ENCODE peak calls at places on chromosomes 12 and 14, in ten cellular contexts. B, F, M, V, O, Y, W, C, Q and J are unnamed samples.

GRCh38 chr12:67617619-67618018 is 30.9 kb upstream of the DYRK2 start:
- DNase-seq in W (no peak), V (no peak), F (no peak), C (no peak), Q (no peak), O (no peak), M (peak), B (no peak), Y (no peak), J (no peak)

GRCh38 chr12:127108360-127109215 is 1158.4 kb upstream of the TMEM132C start:
- DNase-seq in C (peak), Y (peak), M (peak), B (no peak), Q (peak), W (peak), O (peak), V (peak), F (no peak), J (no peak)

GRCh38 chr12:89019439-89020120 is 332.7 kb downstream of the DUSP6 start:
- DNase-seq in C (peak), B (peak), M (peak), V (peak), F (peak), Q (peak), W (peak), Y (peak), O (peak), J (peak)

GRCh38 chr12:39892146-39892545 is 213.7 kb downstream of the SLC2A13 start:
- DNase-seq in W (no peak), V (no peak), Q (no peak), M (no peak), Y (peak), F (no peak), C (no peak), B (no peak), O (no peak), J (no peak)

GRCh38 chr14:54728700-54729527 is 162.0 kb downstream of the SAMD4A start:
- DNase-seq in O (no peak), W (peak), V (no peak), Y (peak), M (no peak), B (no peak), Q (no peak), C (no peak), F (peak), J (no peak)

GRCh38 chr12:114913871-114914801 is 230.2 kb upstream of the TBX3 start:
- DNase-seq in Q (no peak), M (peak), F (peak), V (peak), C (peak), Y (peak), O (peak), W (peak), B (no peak), J (no peak)

GRCh38 chr14:28116716-28117115 is 649.9 kb upstream of the FOXG1 start:
- DNase-seq in Y (no peak), C (no peak), W (no peak), M (no peak), Q (no peak), V (no peak), F (no peak), O (peak), B (no peak), J (no peak)

GRCh38 chr14:101836131-101836530 is 74.6 kb downstream of the PPP2R5C start:
- DNase-seq in Y (peak), B (no peak), F (no peak), O (no peak), Q (no peak), V (no peak), M (no peak), W (peak), C (peak), J (no peak)

GRCh38 chr12:553216-554000 is 93.7 kb downstream of the B4GALNT3 start:
- DNase-seq in W (no peak), F (no peak), B (peak), Q (no peak), O (no peak), M (no peak), Y (no peak), V (no peak), C (no peak), J (peak)

GRCh38 chr12:53123578-53124351 is 20.5 kb downstream of the SOAT2 start:
- DNase-seq in M (no peak), B (no peak), F (no peak), Q (no peak), O (peak), V (no peak), W (no peak), Y (peak), C (peak), J (no peak)

GRCh38 chr12:102876883-102877282 is 40.2 kb downstream of the PAH start:
- DNase-seq in C (no peak), F (no peak), W (no peak), V (peak), Q (no peak), B (no peak), Y (no peak), O (no peak), M (no peak), J (no peak)

GRCh38 chr12:113370923-113371682 is 12.7 kb downstream of the PLBD2 start:
- DNase-seq in V (no peak), Q (no peak), F (no peak), B (no peak), Y (no peak), O (no peak), W (no peak), M (no peak), C (no peak), J (no peak)

GRCh38 chr14:31441273-31442110 is 15.8 kb downstream of the DTD2 start:
- DNase-seq in C (peak), B (no peak), W (peak), Y (peak), M (no peak), V (no peak), F (no peak), O (peak), Q (no peak), J (no peak)

GRCh38 chr12:12807970-12808702 is 5.0 kb upstream of the DDX47 start:
- DNase-seq in C (no peak), Q (no peak), Y (peak), W (peak), O (peak), F (peak), V (no peak), M (no peak), B (peak), J (peak)

GRCh38 chr14:78182722-78183121 is 12.5 kb downstream of the NRXN3 start:
- DNase-seq in C (no peak), F (no peak), W (no peak), B (no peak), Y (no peak), Q (no peak), O (no peak), V (no peak), M (no peak), J (no peak)

GRCh38 chr12:131608740-131609665 is 101.9 kb upstream of the SFSWAP start:
- DNase-seq in Y (peak), O (peak), F (peak), M (peak), Q (peak), W (peak), B (peak), V (peak), C (peak), J (peak)

GRCh38 chr12:109085590-109085989 is 7.7 kb downstream of the ALKBH2 start:
- DNase-seq in O (no peak), V (no peak), Y (no peak), B (no peak), F (no peak), M (no peak), Q (no peak), C (no peak), W (no peak), J (no peak)

GRCh38 chr12:95742586-95742985 is 48.0 kb downstream of the NTN4 start:
- DNase-seq in B (no peak), V (no peak), C (no peak), F (no peak), Q (peak), Y (no peak), M (no peak), O (peak), W (no peak), J (no peak)

GRCh38 chr12:123120452-123121166 is 30.3 kb downstream of the PITPNM2 start:
- DNase-seq in F (no peak), O (no peak), M (no peak), Y (peak), C (no peak), W (no peak), V (peak), Q (no peak), B (peak), J (no peak)

GRCh38 chr12:52010152-52010622 is 3.4 kb downstream of the TAMALIN start:
- DNase-seq in M (peak), C (peak), V (peak), W (peak), O (no peak), B (peak), Y (peak), Q (no peak), F (peak), J (no peak)

GRCh38 chr12:27631813-27632491 is 64.3 kb upstream of the REP15 start:
- DNase-seq in Q (no peak), C (no peak), M (no peak), V (no peak), Y (no peak), W (no peak), O (no peak), F (no peak), B (no peak), J (no peak)

GRCh38 chr12:50221228-50222008 is 54.2 kb upstream of the CERS5 start:
- DNase-seq in C (peak), O (peak), M (peak), V (no peak), Q (no peak), Y (peak), B (no peak), W (peak), F (peak), J (no peak)

GRCh38 chr12:119020377-119021360 is 39.3 kb downstream of the SRRM4 start:
- DNase-seq in C (no peak), V (peak), Y (no peak), M (peak), Q (peak), F (no peak), B (no peak), W (no peak), O (no peak), J (no peak)

DNA sequence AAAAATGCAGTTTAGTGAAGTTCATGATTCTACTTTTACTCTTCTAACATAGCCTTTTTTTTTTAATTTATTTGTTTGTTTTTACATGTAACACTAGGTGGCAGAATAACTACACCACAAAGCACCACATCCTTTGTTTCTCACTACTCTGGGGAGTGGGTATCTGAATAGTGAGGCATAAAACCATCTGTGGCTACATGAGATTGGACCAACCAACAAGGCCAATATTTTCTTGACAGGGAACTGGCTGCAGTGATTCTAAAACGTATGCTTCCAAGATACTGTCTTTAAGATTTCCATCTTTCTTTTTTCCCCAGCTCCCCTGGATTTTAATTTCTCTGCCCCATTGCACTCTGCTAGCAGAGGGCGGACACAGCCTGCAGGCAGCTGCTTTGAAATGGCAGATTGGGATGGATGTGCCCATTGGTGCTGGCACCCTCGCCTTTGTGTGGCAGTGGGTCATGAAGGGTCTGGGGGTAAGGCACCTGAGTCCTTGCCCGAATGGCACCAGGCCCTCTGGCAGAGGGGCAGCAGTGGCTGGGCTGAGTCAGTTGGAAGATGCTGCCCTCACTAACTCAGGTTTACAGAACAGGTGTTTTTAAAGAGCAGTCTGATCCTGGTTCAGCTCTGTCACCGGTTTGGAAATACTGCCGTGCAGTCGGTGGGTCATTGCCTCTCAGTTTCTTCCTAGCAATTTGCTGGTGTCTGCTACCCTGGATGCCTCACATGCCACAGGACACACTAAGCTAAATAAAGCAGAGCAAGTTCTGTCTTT is 429.1 kb downstream of the RAD51B start:
- DNase-seq in M (peak), V (peak), C (peak), O (peak), Y (peak), B (peak), F (no peak), W (peak), Q (peak), J (no peak)
- TF ChIP-seq CTCF in M (peak), V (peak), C (peak), O (peak), Y (peak), B (peak), F (peak), W (peak), Q (peak), J (peak)

GRCh38 chr12:68785823-68786222 is 22.2 kb upstream of the MDM2 start:
- DNase-seq in Y (no peak), V (no peak), Q (no peak), W (no peak), O (no peak), F (no peak), C (no peak), B (no peak), M (no peak), J (no peak)

GRCh38 chr12:68789144-68789878 is 18.7 kb upstream of the MDM2 start:
- DNase-seq in B (no peak), F (no peak), C (no peak), V (no peak), W (no peak), M (no peak), Y (no peak), O (no peak), Q (no peak), J (no peak)

GRCh38 chr12:68785358-68785757 is 22.6 kb upstream of the MDM2 start:
- DNase-seq in Q (no peak), M (no peak), V (no peak), F (no peak), C (peak), B (no peak), W (peak), O (peak), Y (peak), J (no peak)

GRCh38 chr12:68788554-68789143 is 19.3 kb upstream of the MDM2 start:
- DNase-seq in Q (no peak), F (no peak), M (no peak), W (no peak), O (no peak), V (no peak), Y (no peak), B (no peak), C (no peak), J (no peak)

DNA sequence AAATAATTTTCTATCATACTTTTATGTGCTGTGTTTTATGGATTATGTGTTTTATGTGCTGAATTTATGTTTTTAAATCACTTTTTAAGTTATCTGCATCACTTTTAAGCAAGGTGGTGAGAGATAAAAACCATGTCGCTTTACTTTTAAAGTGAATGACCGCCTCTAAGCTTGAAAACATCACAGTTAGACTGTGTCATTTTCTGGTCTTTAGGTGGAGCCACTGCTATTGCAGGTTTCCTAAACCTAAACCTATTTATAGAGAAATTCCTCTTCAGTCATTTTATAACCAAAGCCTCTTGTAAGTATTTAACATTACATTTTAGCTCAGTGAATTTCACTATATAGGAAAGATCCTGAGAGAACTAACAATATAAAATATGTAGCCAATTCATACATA is 21.0 kb upstream of the MDM2 start:
- DNase-seq in Q (no peak), B (no peak), W (no peak), O (no peak), V (no peak), C (no peak), F (no peak), M (no peak), Y (no peak), J (no peak)
- TF ChIP-seq CTCF in Q (no peak), B (no peak), W (no peak), O (no peak), V (peak), C (peak), F (no peak), M (no peak), Y (peak), J (no peak)

GRCh38 chr12:26047401-26048226 is 77.2 kb downstream of the BHLHE41 start:
- DNase-seq in Q (no peak), F (no peak), Y (no peak), V (peak), O (peak), M (peak), C (no peak), W (no peak), B (no peak), J (no peak)
- TF ChIP-seq CTCF in Q (no peak), F (no peak), Y (no peak), V (peak), O (no peak), M (peak), C (no peak), W (no peak), B (no peak), J (no peak)

DNA sequence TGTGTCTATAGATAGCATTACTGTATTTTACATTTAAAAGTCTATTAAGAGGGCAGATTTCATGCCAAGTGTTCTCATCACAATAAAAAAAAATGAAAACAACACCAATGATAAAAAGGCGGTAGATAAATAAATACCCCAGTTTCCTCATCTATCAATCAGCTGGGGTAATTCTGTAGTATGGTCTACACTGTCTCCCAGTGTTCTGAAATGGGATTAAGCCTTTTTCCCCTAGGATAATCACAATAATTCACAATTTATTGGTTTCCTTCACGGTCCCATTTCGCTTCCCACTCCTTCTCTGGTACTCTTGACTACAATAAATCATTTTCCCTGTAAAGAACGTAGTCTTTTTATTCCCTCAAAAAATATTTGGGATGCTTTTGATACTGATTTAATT is 114.3 kb downstream of the SSPN start:
- DNase-seq in Y (no peak), V (no peak), B (no peak), Q (no peak), C (no peak), O (no peak), W (no peak), F (no peak), M (no peak), J (no peak)
- TF ChIP-seq CTCF in Y (peak), V (peak), B (no peak), Q (no peak), C (no peak), O (no peak), W (no peak), F (no peak), M (no peak), J (no peak)

DNA sequence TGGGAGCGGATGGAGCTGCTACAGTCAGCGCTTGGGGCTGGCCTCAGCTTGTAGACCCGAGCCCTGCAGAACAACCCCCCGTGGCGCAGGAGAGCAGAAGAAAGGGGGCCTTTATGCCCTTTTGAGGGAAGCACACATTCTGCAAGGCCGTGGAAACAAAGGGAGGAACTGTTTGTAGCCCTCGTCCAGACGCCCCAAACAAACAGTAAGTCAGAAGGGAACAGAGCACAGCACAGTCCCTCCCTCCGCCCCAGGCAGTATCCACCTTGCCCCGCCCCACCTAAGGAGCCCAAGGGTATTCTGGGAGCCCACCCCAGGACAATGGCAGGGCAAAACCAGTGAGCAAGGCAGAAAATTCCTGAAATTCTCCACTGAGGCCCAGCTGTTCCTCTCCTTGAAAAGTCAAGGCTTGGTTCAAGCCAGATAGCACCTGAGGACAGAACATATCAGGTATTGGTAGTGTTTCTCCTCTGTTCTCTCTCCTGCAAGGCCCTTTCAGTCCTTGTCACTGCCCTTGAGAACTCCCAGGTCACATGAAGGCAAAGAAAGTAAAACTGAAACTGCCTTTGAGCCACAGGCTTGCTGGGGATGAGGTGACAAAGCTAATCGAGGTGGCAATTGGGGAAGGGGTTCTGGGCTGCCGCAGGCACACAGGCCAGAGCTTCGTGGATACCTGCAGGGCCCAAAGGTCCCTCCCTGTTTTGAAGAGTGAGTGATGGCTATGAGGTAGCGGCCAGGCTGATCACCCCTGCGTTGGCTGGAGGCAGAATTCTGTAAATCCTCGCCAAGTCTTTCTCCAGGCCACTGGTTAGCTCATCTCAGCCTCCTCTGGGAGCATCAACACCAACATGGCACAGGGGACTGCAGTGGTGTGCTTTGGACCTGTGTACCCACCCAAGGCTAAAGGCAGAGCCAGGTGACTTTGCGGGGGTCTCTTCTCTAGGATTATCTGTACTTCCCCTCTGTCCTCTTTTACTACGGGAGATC is 499 bp downstream of the DGLUCY start:
- DNase-seq in F (peak), Q (peak), C (peak), M (peak), V (peak), B (no peak), O (peak), Y (peak), W (peak), J (peak)
- TF ChIP-seq CTCF in F (no peak), Q (no peak), C (no peak), M (no peak), V (no peak), B (no peak), O (no peak), Y (no peak), W (no peak), J (no peak)

GRCh38 chr14:103125098-103126070 is 2.1 kb downstream of the TNFAIP2 start:
- DNase-seq in Y (no peak), F (peak), O (no peak), M (no peak), B (peak), W (no peak), V (no peak), Q (no peak), C (no peak), J (no peak)

GRCh38 chr14:103126088-103126872 is 3.0 kb downstream of the TNFAIP2 start:
- DNase-seq in B (peak), M (no peak), V (no peak), Q (no peak), W (no peak), F (peak), O (no peak), C (no peak), Y (no peak), J (no peak)

GRCh38 chr14:103127356-103127755 is 4.1 kb downstream of the TNFAIP2 start:
- DNase-seq in B (peak), M (no peak), C (no peak), W (no peak), O (no peak), F (no peak), V (no peak), Q (no peak), Y (no peak), J (no peak)

GRCh38 chr14:103127861-103128598 is 4.8 kb downstream of the TNFAIP2 start:
- DNase-seq in Y (no peak), B (peak), Q (no peak), F (peak), M (no peak), V (no peak), O (no peak), W (no peak), C (no peak), J (no peak)

GRCh38 chr14:103126873-103127304 is 3.6 kb downstream of the TNFAIP2 start:
- DNase-seq in Y (no peak), O (peak), F (peak), Q (no peak), M (peak), V (peak), C (no peak), W (no peak), B (peak), J (no peak)
- TF ChIP-seq CTCF in Y (no peak), O (no peak), F (peak), Q (no peak), M (peak), V (peak), C (no peak), W (no peak), B (peak), J (no peak)